ENCODE peak calls at places on chromosomes 11 and 22, in seven cellular contexts. K is CD4-positive, alpha-beta memory T cell; X is HuH-7.5; M is GM12892; P is T-helper 1 cell; Q is Panc1; Z is mammary epithelial cell. D is an unnamed sample.

GRCh38 chr22:47929073-47929472 is 1166.6 kb downstream of the TBC1D22A start:
- DNase-seq in K (no peak), X (no peak), M (no peak), P (no peak), Q (no peak), Z (no peak), D (no peak)

GRCh38 chr11:76701701-76702100 is 31.2 kb upstream of the LRRC32 start:
- DNase-seq in K (no peak), X (no peak), M (no peak), P (no peak), Q (no peak), Z (no peak), D (no peak)

GRCh38 chr22:42786606-42787356 is 66.1 kb upstream of the A4GALT start:
- DNase-seq in K (no peak), X (no peak), M (no peak), P (no peak), Q (no peak), Z (no peak), D (no peak)

GRCh38 chr11:70526116-70527045 is 128.1 kb downstream of the CTTN start:
- DNase-seq in K (no peak), X (no peak), M (no peak), P (no peak), Q (no peak), Z (no peak), D (no peak)

GRCh38 chr22:48718818-48719500 is 1108.7 kb downstream of the BRD1 start:
- DNase-seq in K (no peak), X (no peak), M (no peak), P (no peak), Q (no peak), Z (no peak), D (peak; percentile 24)

GRCh38 chr22:23065495-23066122 is 4.7 kb upstream of the GNAZ start:
- DNase-seq in K (no peak), X (no peak), M (no peak), P (no peak), Q (no peak), Z (no peak), D (peak; percentile 15)

GRCh38 chr11:74641289-74641688 is 48.9 kb downstream of the POLD3 start:
- DNase-seq in K (no peak), X (no peak), M (no peak), P (no peak), Q (no peak), Z (no peak), D (no peak)

GRCh38 chr11:118921121-118921928 is 4.4 kb downstream of the BCL9L start:
- DNase-seq in K (no peak), X (peak; percentile 90), M (no peak), P (no peak), Q (no peak), Z (peak; percentile 85), D (no peak)

GRCh38 chr22:40645579-40646197 is 9.2 kb upstream of the MRTFA start:
- DNase-seq in K (no peak), X (no peak), M (no peak), P (no peak), Q (no peak), Z (no peak), D (no peak)

GRCh38 chr22:49322861-49323622 is 504.6 kb downstream of the BRD1 start:
- DNase-seq in K (no peak), X (no peak), M (no peak), P (no peak), Q (no peak), Z (no peak), D (no peak)

GRCh38 chr11:60971520-60971919 is at the start of gene CD6:
- DNase-seq in K (peak; percentile 70), X (no peak), M (no peak), P (peak; percentile 79), Q (no peak), Z (no peak), D (peak; percentile 56)

GRCh38 chr11:112795896-112796686 is 165.1 kb upstream of the NCAM1 start:
- DNase-seq in K (no peak), X (no peak), M (no peak), P (no peak), Q (no peak), Z (no peak), D (no peak)

GRCh38 chr11:102226702-102227101 is 90.6 kb upstream of the BIRC3 start:
- DNase-seq in K (no peak), X (no peak), M (no peak), P (no peak), Q (no peak), Z (peak; percentile 87), D (no peak)

GRCh38 chr11:70660059-70660888 is 261.9 kb downstream of the CTTN start:
- DNase-seq in K (no peak), X (no peak), M (no peak), P (no peak), Q (no peak), Z (no peak), D (no peak)

GRCh38 chr11:19380375-19380774 is 139.6 kb upstream of the E2F8 start:
- DNase-seq in K (no peak), X (no peak), M (no peak), P (no peak), Q (no peak), Z (peak; percentile 92), D (no peak)

GRCh38 chr11:33747969-33748368 is 11.7 kb upstream of the CD59 start:
- DNase-seq in K (no peak), X (no peak), M (no peak), P (no peak), Q (no peak), Z (no peak), D (no peak)

GRCh38 chr11:37905707-37906417 is 1307.8 kb upstream of the RAG2 start:
- DNase-seq in K (no peak), X (no peak), M (no peak), P (no peak), Q (no peak), Z (peak; percentile 68), D (no peak)

GRCh38 chr22:35586771-35587170 is 30.4 kb downstream of the MB start:
- DNase-seq in K (no peak), X (no peak), M (no peak), P (no peak), Q (no peak), Z (no peak), D (no peak)

GRCh38 chr22:28345304-28345703 is 334.3 kb downstream of the TTC28 start:
- DNase-seq in K (no peak), X (no peak), M (no peak), P (no peak), Q (no peak), Z (peak; percentile 61), D (no peak)

GRCh38 chr11:119728651-119729580 is at the start of gene NECTIN1:
- DNase-seq in K (peak; percentile 84), X (peak; percentile 89), M (peak; percentile 93), P (peak; percentile 77), Q (peak; percentile 39), Z (peak; percentile 86), D (peak; percentile 86)

GRCh38 chr22:43342347-43343261 is 568 bp downstream of the SCUBE1 start:
- DNase-seq in K (no peak), X (no peak), M (no peak), P (no peak), Q (no peak), Z (no peak), D (no peak)

GRCh38 chr11:111916768-111917167 is 1.9 kb upstream of the C11orf52 start:
- DNase-seq in K (no peak), X (no peak), M (no peak), P (no peak), Q (no peak), Z (no peak), D (no peak)

GRCh38 chr11:85977751-85978160 is 91.1 kb downstream of the PICALM start:
- DNase-seq in K (no peak), X (no peak), M (no peak), P (no peak), Q (no peak), Z (no peak), D (no peak)

GRCh38 chr11:65424200-65425104 is 1.9 kb downstream of the NEAT1 start:
- DNase-seq in K (peak; percentile 65), X (no peak), M (no peak), P (peak; percentile 74), Q (no peak), Z (peak; percentile 57), D (no peak)

GRCh38 chr22:42865536-42865935 is 8.5 kb upstream of the ARFGAP3 start:
- DNase-seq in K (no peak), X (no peak), M (no peak), P (no peak), Q (no peak), Z (no peak), D (no peak)

GRCh38 chr11:10386861-10387208 is 68.2 kb upstream of the AMPD3 start:
- DNase-seq in K (no peak), X (no peak), M (no peak), P (no peak), Q (no peak), Z (no peak), D (no peak)

GRCh38 chr11:45894555-45895247 is 9.2 kb downstream of the MAPK8IP1 start:
- DNase-seq in K (no peak), X (no peak), M (no peak), P (no peak), Q (no peak), Z (no peak), D (no peak)

GRCh38 chr11:61841636-61842332 is 13.7 kb downstream of the FADS2 start:
- DNase-seq in K (no peak), X (no peak), M (no peak), P (no peak), Q (no peak), Z (no peak), D (no peak)

GRCh38 chr11:72932132-72932570 is 117.9 kb downstream of the ATG16L2 start:
- DNase-seq in K (no peak), X (no peak), M (no peak), P (no peak), Q (no peak), Z (peak; percentile 39), D (no peak)

GRCh38 chr11:1224491-1225385 is 1.9 kb downstream of the MUC5B start:
- DNase-seq in K (no peak), X (peak; percentile 23), M (peak; percentile 25), P (no peak), Q (no peak), Z (peak; percentile 23), D (peak; percentile 42)

GRCh38 chr22:36641902-36642640 is 61.5 kb downstream of the CACNG2 start:
- DNase-seq in K (no peak), X (no peak), M (no peak), P (no peak), Q (peak; percentile 36), Z (peak; percentile 88), D (no peak)

GRCh38 chr11:38160433-38160832 is 1562.4 kb upstream of the RAG2 start:
- DNase-seq in K (no peak), X (no peak), M (no peak), P (no peak), Q (no peak), Z (peak; percentile 1), D (no peak)

GRCh38 chr22:19175602-19176174 is 2.8 kb downstream of the SLC25A1 start:
- DNase-seq in K (no peak), X (no peak), M (no peak), P (no peak), Q (no peak), Z (no peak), D (no peak)

D was measured in CD8-positive, alpha-beta memory T cell.